ENCODE peak calls at places on chromosome 21, in six cellular contexts. I is HTR-8/SVneo, M is tibial artery, N is RPMI7951, W is EL, E is A172. J is an unnamed sample.
A peak's percentile ranks its signal among the peaks of the same experiment; 100 is the strongest.

GRCh38 chr21:36209626-36210171 is 53.1 kb downstream of the DOP1B start:
- DNase-seq in W (peak; percentile 70), I (peak; percentile 55), N (peak; percentile 59), E (peak; percentile 83), M (no peak), J (no peak)

GRCh38 chr21:31410763-31411278 is 66.8 kb upstream of the TIAM1 start:
- DNase-seq in W (no peak), N (no peak), E (peak; percentile 42), I (no peak), M (no peak), J (no peak)

GRCh38 chr21:44364151-44365053 is 11.0 kb downstream of the TRPM2 start:
- DNase-seq in M (no peak), N (no peak), W (no peak), E (no peak), I (no peak), J (no peak)

GRCh38 chr21:25938673-25939395 is 204.1 kb downstream of the GABPA start:
- DNase-seq in E (no peak), W (no peak), I (no peak), N (no peak), M (no peak), J (no peak)

GRCh38 chr21:24428539-24429186 is 1178.6 kb downstream of the MRPL39 start:
- DNase-seq in I (no peak), E (no peak), M (no peak), N (peak; percentile 28), W (no peak), J (no peak)

GRCh38 chr21:35614412-35614901 is 445.9 kb downstream of the SETD4 start:
- DNase-seq in W (peak; percentile 76), I (no peak), M (no peak), E (peak; percentile 78), N (peak; percentile 94), J (peak; percentile 32)

GRCh38 chr21:42663200-42663483 is 9.7 kb downstream of the PDE9A start:
- DNase-seq in E (no peak), M (no peak), I (no peak), N (no peak), W (no peak), J (no peak)

GRCh38 chr21:37198989-37199924 is 67.9 kb downstream of the VPS26C start:
- DNase-seq in E (peak; percentile 66), I (peak; percentile 52), W (peak; percentile 86), N (peak; percentile 45), M (no peak), J (peak; percentile 82)

GRCh38 chr21:31724552-31724951 is 7.4 kb downstream of the SCAF4 start:
- DNase-seq in I (no peak), W (no peak), M (no peak), N (no peak), E (no peak), J (no peak)

GRCh38 chr21:26782349-26782748 is 62.9 kb downstream of the ADAMTS1 start:
- DNase-seq in I (no peak), M (no peak), N (no peak), E (no peak), W (no peak), J (no peak)

GRCh38 chr21:41726630-41726969 is 40.3 kb downstream of the RIPK4 start:
- DNase-seq in M (no peak), I (no peak), E (no peak), N (no peak), W (no peak), J (no peak)

GRCh38 chr21:34892196-34892595 is 156.9 kb downstream of the RUNX1 start:
- DNase-seq in N (no peak), I (no peak), E (peak; percentile 78), M (no peak), W (peak; percentile 42), J (no peak)

GRCh38 chr21:24590261-24590660 is 1017.0 kb downstream of the MRPL39 start:
- DNase-seq in I (no peak), M (no peak), W (no peak), E (no peak), N (no peak), J (no peak)

GRCh38 chr21:32807717-32808380 is 36.3 kb upstream of the PAXBP1 start:
- DNase-seq in W (no peak), E (peak; percentile 74), M (no peak), I (no peak), N (no peak), J (no peak)

GRCh38 chr21:37072239-37072987 is 458 bp downstream of the PIGP start:
- DNase-seq in I (no peak), W (peak; percentile 79), N (peak; percentile 74), M (no peak), E (peak; percentile 77), J (peak; percentile 68)

GRCh38 chr21:45019076-45019886 is 55.1 kb upstream of the ADARB1 start:
- DNase-seq in N (peak; percentile 42), I (no peak), M (peak; percentile 93), E (no peak), W (peak; percentile 50), J (no peak)

GRCh38 chr21:43734131-43734634 is 15.3 kb downstream of the PDXK start:
- DNase-seq in W (no peak), E (peak; percentile 70), M (no peak), I (no peak), N (no peak), J (no peak)

GRCh38 chr21:38388684-38389676 is 109.3 kb downstream of the ERG start:
- DNase-seq in E (no peak), N (no peak), M (no peak), W (no peak), I (no peak), J (no peak)

GRCh38 chr21:44473915-44474555 is 18.7 kb downstream of the LRRC3 start:
- DNase-seq in W (no peak), N (no peak), I (no peak), E (no peak), M (peak; percentile 53), J (no peak)

GRCh38 chr21:44462090-44462833 is 7.0 kb downstream of the LRRC3 start:
- DNase-seq in M (peak; percentile 62), W (no peak), N (no peak), E (no peak), I (no peak), J (no peak)

GRCh38 chr21:45505416-45506021 is 36.7 kb downstream of the SLC19A1 start:
- DNase-seq in W (no peak), I (no peak), E (no peak), M (peak; percentile 67), N (no peak), J (no peak)

GRCh38 chr21:45592208-45592619 is 50.0 kb upstream of the SLC19A1 start:
- DNase-seq in I (no peak), W (no peak), E (no peak), N (no peak), M (peak; percentile 34), J (no peak)

GRCh38 chr21:42609806-42610205 is 43.6 kb upstream of the PDE9A start:
- DNase-seq in M (no peak), N (no peak), E (peak; percentile 18), W (no peak), I (no peak), J (peak; percentile 20)

GRCh38 chr21:31554511-31555022 is 104.9 kb upstream of the SOD1 start:
- DNase-seq in M (no peak), W (peak; percentile 55), I (peak; percentile 48), N (peak; percentile 68), E (peak; percentile 25), J (peak; percentile 68)

GRCh38 chr21:21111309-21111920 is 113.2 kb downstream of the NCAM2 start:
- DNase-seq in I (no peak), E (no peak), W (no peak), M (no peak), N (no peak), J (no peak)

GRCh38 chr21:39580744-39581143 is 32.0 kb upstream of the B3GALT5 start:
- DNase-seq in I (no peak), M (no peak), E (no peak), N (no peak), W (no peak), J (no peak)

GRCh38 chr21:44771896-44772525 is 29.6 kb downstream of the UBE2G2 start:
- DNase-seq in W (no peak), E (no peak), N (no peak), I (no peak), M (peak; percentile 50), J (no peak)

GRCh38 chr21:45921917-45922316 is 59.7 kb upstream of the COL6A1 start:
- DNase-seq in I (no peak), E (no peak), W (no peak), M (no peak), N (no peak), J (no peak)

GRCh38 chr21:34358866-34359265 is 4.9 kb upstream of the KCNE2 start:
- DNase-seq in M (no peak), I (no peak), E (no peak), W (no peak), N (no peak), J (no peak)

GRCh38 chr21:45537111-45537745 is 5.0 kb downstream of the SLC19A1 start:
- DNase-seq in M (peak; percentile 57), I (no peak), N (no peak), E (no peak), W (no peak), J (no peak)

GRCh38 chr21:44539031-44539430 is 964 bp downstream of the KRTAP10-1 start:
- DNase-seq in E (no peak), W (no peak), I (no peak), N (no peak), M (peak; percentile 48), J (no peak)

GRCh38 chr21:31043495-31043894 is 5.2 kb upstream of the KRTAP19-8 start:
- DNase-seq in M (no peak), I (no peak), W (no peak), N (no peak), E (no peak), J (no peak)

GRCh38 chr21:44414291-44415072 is 40.8 kb upstream of the LRRC3 start:
- DNase-seq in M (peak; percentile 51), N (no peak), E (no peak), W (no peak), I (no peak), J (no peak)

GRCh38 chr21:35046880-35047229 is 2.2 kb downstream of the RUNX1 start:
- DNase-seq in W (peak; percentile 79), N (peak; percentile 69), E (peak; percentile 60), I (peak; percentile 45), M (no peak), J (no peak)

GRCh38 chr21:40504825-40505224 is 342.1 kb downstream of the DSCAM start:
- DNase-seq in E (no peak), N (no peak), W (no peak), I (no peak), M (no peak), J (no peak)

GRCh38 chr21:25572895-25573310 is 34.4 kb downstream of the MRPL39 start:
- DNase-seq in M (no peak), N (peak; percentile 16), W (no peak), I (no peak), E (peak; percentile 46), J (no peak)

GRCh38 chr21:43192501-43193081 is 23.8 kb downstream of the CRYAA start:
- DNase-seq in I (no peak), W (no peak), E (no peak), N (no peak), M (peak; percentile 48), J (no peak)

GRCh38 chr21:14452031-14452778 is 69.3 kb upstream of the HSPA13 start:
- DNase-seq in N (no peak), I (no peak), E (no peak), M (no peak), W (no peak), J (no peak)

GRCh38 chr21:33117268-33117888 is 47.4 kb downstream of the OLIG1 start:
- DNase-seq in I (no peak), W (no peak), E (no peak), M (no peak), N (peak; percentile 47), J (no peak)